ENCODE peak calls at places on chromosomes 3 and 15, in five cellular contexts. One of them, this sample, is unnamed.
A peak's percentile ranks its signal among the peaks of the same experiment; 100 is the strongest.

GRCh38 chr3:12993022-12993622 is 80.1 kb downstream of the IQSEC1 start:
- DNase-seq in SK-N-SH: peak; percentile 63
- DNase-seq in endothelial cell of umbilical vein: no peak
- DNase-seq in GM12878: no peak
- DNase-seq in K562: peak; percentile 70
- DNase-seq in this sample: no peak

GRCh38 chr15:92955706-92956105 is 55.6 kb downstream of the CHD2 start:
- DNase-seq in K562: no peak
- DNase-seq in SK-N-SH: no peak
- DNase-seq in endothelial cell of umbilical vein: no peak
- DNase-seq in GM12878: no peak
- DNase-seq in this sample: no peak

GRCh38 chr3:11391930-11392688 is 119.9 kb downstream of the ATG7 start:
- DNase-seq in GM12878: no peak
- DNase-seq in endothelial cell of umbilical vein: peak; percentile 42
- DNase-seq in SK-N-SH: peak; percentile 70
- DNase-seq in K562: no peak
- DNase-seq in this sample: peak; percentile 61

GRCh38 chr3:151200586-151200985 is 2.4 kb downstream of the GPR171 start:
- DNase-seq in K562: no peak
- DNase-seq in SK-N-SH: no peak
- DNase-seq in endothelial cell of umbilical vein: no peak
- DNase-seq in GM12878: no peak
- DNase-seq in this sample: peak; percentile 8

GRCh38 chr3:50652709-50653108 is 22.0 kb upstream of the DOCK3 start:
- DNase-seq in K562: peak; percentile 42
- DNase-seq in SK-N-SH: peak; percentile 45
- DNase-seq in endothelial cell of umbilical vein: peak; percentile 17
- DNase-seq in GM12878: peak; percentile 5
- DNase-seq in this sample: no peak

GRCh38 chr3:99542771-99543518 is 95.4 kb upstream of the COL8A1 start:
- DNase-seq in endothelial cell of umbilical vein: peak; percentile 68
- DNase-seq in GM12878: no peak
- DNase-seq in K562: no peak
- DNase-seq in SK-N-SH: no peak
- DNase-seq in this sample: no peak

GRCh38 chr3:121545049-121545563 is 682 bp downstream of the POLQ start:
- DNase-seq in GM12878: no peak
- DNase-seq in SK-N-SH: no peak
- DNase-seq in endothelial cell of umbilical vein: no peak
- DNase-seq in K562: no peak
- DNase-seq in this sample: no peak

GRCh38 chr3:8970971-8971589 is 7.8 kb upstream of the RAD18 start:
- DNase-seq in endothelial cell of umbilical vein: peak; percentile 60
- DNase-seq in K562: peak; percentile 80
- DNase-seq in GM12878: no peak
- DNase-seq in SK-N-SH: peak; percentile 69
- DNase-seq in this sample: no peak

GRCh38 chr3:8712045-8712870 is 21.3 kb upstream of the CAV3 start:
- DNase-seq in GM12878: no peak
- DNase-seq in K562: no peak
- DNase-seq in endothelial cell of umbilical vein: no peak
- DNase-seq in SK-N-SH: no peak
- DNase-seq in this sample: no peak

GRCh38 chr15:41513282-41514227 is at the start of gene LTK:
- DNase-seq in K562: peak; percentile 92
- DNase-seq in endothelial cell of umbilical vein: no peak
- DNase-seq in SK-N-SH: peak; percentile 75
- DNase-seq in GM12878: no peak
- DNase-seq in this sample: no peak

GRCh38 chr3:120160050-120160449 is 65.8 kb upstream of the GSK3B start:
- DNase-seq in endothelial cell of umbilical vein: no peak
- DNase-seq in K562: no peak
- DNase-seq in GM12878: no peak
- DNase-seq in SK-N-SH: no peak
- DNase-seq in this sample: peak; percentile 44

GRCh38 chr3:100402150-100402706 is 889 bp downstream of the LNP1 start:
- DNase-seq in K562: no peak
- DNase-seq in endothelial cell of umbilical vein: peak; percentile 50
- DNase-seq in SK-N-SH: peak; percentile 25
- DNase-seq in GM12878: no peak
- DNase-seq in this sample: peak; percentile 87

GRCh38 chr15:92020765-92021164 is 167.3 kb downstream of the SLCO3A1 start:
- DNase-seq in SK-N-SH: no peak
- DNase-seq in endothelial cell of umbilical vein: no peak
- DNase-seq in K562: no peak
- DNase-seq in GM12878: no peak
- DNase-seq in this sample: no peak

GRCh38 chr3:48847053-48847585 is 555 bp downstream of the PRKAR2A start:
- DNase-seq in K562: peak; percentile 73
- DNase-seq in GM12878: no peak
- DNase-seq in SK-N-SH: peak; percentile 79
- DNase-seq in endothelial cell of umbilical vein: peak; percentile 77
- DNase-seq in this sample: no peak
- TF ChIP-seq POLR2AphosphoS5 in K562: no peak
- TF ChIP-seq POLR2AphosphoS5 in GM12878: no peak
- TF ChIP-seq POLR2AphosphoS5 in SK-N-SH: no peak
- TF ChIP-seq POLR2AphosphoS5 in endothelial cell of umbilical vein: no peak
- TF ChIP-seq POLR2AphosphoS5 in this sample: no peak

DNA sequence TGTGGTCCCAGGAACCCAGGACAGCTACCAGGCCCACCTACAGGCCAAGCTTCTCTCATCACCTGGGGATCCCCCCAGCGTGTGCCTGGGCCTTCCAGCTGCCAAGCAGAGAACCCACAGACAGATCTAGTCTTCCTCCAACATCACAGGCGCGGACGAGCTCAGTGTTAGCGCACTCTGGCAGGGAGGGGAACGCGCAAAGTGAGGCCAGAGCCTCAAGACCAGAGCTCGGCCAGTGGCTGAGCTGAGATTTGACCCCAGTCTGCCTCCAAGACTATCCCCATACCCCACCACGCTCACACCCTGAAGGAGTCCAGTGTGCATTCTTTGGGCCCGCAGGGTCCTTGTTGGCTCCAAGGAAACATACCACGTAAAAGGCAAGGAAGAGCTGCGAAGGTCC is 5.1 kb downstream of the MFGE8 start:
- DNase-seq in GM12878: no peak
- DNase-seq in SK-N-SH: no peak
- DNase-seq in K562: no peak
- DNase-seq in endothelial cell of umbilical vein: no peak
- DNase-seq in this sample: no peak
- H3K4me3 ChIP-seq in GM12878: no peak overlapping the region
- H3K4me3 ChIP-seq in SK-N-SH: no peak overlapping the region
- H3K4me3 ChIP-seq in K562: no peak overlapping the region
- H3K4me3 ChIP-seq in endothelial cell of umbilical vein: no peak overlapping the region
- H3K4me3 ChIP-seq in this sample: no peak overlapping the region

GRCh38 chr3:126846316-126846715 is 136.6 kb upstream of the PLXNA1 start:
- DNase-seq in GM12878: no peak
- DNase-seq in SK-N-SH: no peak
- DNase-seq in K562: no peak
- DNase-seq in endothelial cell of umbilical vein: no peak
- DNase-seq in this sample: no peak

GRCh38 chr3:126848991-126849390 is 133.9 kb upstream of the PLXNA1 start:
- DNase-seq in SK-N-SH: no peak
- DNase-seq in GM12878: no peak
- DNase-seq in K562: no peak
- DNase-seq in endothelial cell of umbilical vein: no peak
- DNase-seq in this sample: no peak

GRCh38 chr3:126849768-126850167 is 133.1 kb upstream of the PLXNA1 start:
- DNase-seq in K562: no peak
- DNase-seq in GM12878: no peak
- DNase-seq in SK-N-SH: no peak
- DNase-seq in endothelial cell of umbilical vein: no peak
- DNase-seq in this sample: no peak

GRCh38 chr3:126847061-126847460 is 135.9 kb upstream of the PLXNA1 start:
- DNase-seq in endothelial cell of umbilical vein: no peak
- DNase-seq in SK-N-SH: no peak
- DNase-seq in K562: no peak
- DNase-seq in GM12878: no peak
- DNase-seq in this sample: no peak

DNA sequence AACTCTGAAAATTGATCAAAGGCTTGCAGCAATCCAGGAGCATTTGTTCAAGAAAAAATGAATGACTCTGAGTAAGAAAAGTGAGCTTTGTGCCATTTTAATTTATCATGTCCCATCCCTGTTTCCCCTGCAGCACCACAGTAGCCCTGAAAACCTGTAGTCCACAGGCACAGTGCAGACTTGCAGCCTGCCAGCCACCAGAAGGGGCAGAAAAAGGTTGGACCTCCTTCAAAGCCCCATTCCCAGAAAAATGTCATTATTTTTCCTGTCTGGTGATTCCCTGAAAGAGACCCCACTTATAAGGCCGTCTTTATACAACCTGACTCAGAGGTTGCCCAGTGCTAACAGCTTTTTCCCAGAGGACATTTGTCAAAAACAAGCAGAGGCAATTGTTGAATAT is 137.0 kb upstream of the PLXNA1 start:
- DNase-seq in K562: no peak
- DNase-seq in endothelial cell of umbilical vein: no peak
- DNase-seq in SK-N-SH: no peak
- DNase-seq in GM12878: no peak
- DNase-seq in this sample: no peak
- H3K9ac ChIP-seq in K562: no peak overlapping the region
- H3K9ac ChIP-seq in endothelial cell of umbilical vein: no peak overlapping the region
- H3K9ac ChIP-seq in SK-N-SH: no peak overlapping the region
- H3K9ac ChIP-seq in GM12878: no peak overlapping the region
- H3K9ac ChIP-seq in this sample: no peak overlapping the region

DNA sequence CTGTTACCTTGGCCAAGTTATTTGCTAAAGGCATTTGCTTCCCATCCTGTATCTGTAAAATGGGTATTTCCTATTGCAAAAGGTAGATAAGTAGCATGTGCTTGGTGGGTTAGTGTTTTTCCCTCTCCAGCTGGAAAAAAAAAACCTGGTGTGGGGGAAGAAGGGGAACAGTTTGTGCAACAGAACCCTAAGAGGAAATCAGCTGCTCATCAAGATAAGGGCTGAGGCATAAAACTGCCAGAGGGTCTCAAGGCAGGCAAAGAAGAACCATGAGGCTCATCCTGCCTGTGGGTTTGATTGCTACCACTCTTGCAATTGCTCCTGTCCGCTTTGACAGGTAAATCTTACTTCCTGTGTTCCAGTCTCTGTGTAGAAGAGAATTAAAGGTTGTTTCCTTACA is at the start of gene CPA3:
- DNase-seq in K562: no peak
- DNase-seq in endothelial cell of umbilical vein: no peak
- DNase-seq in GM12878: no peak
- DNase-seq in SK-N-SH: no peak
- DNase-seq in this sample: no peak
- TF ChIP-seq POLR2AphosphoS5 in K562: no peak
- TF ChIP-seq POLR2AphosphoS5 in endothelial cell of umbilical vein: no peak
- TF ChIP-seq POLR2AphosphoS5 in GM12878: no peak
- TF ChIP-seq POLR2AphosphoS5 in SK-N-SH: no peak
- TF ChIP-seq POLR2AphosphoS5 in this sample: no peak

GRCh38 chr15:64089553-64090280 is 3.9 kb downstream of the CIAO2A start:
- DNase-seq in SK-N-SH: no peak
- DNase-seq in GM12878: peak; percentile 68
- DNase-seq in endothelial cell of umbilical vein: no peak
- DNase-seq in K562: no peak
- DNase-seq in this sample: no peak

GRCh38 chr15:64092864-64093626 is 593 bp downstream of the CIAO2A start:
- DNase-seq in K562: peak; percentile 53
- DNase-seq in SK-N-SH: peak; percentile 57
- DNase-seq in endothelial cell of umbilical vein: peak; percentile 65
- DNase-seq in GM12878: no peak
- DNase-seq in this sample: no peak

GRCh38 chr15:64093627-64094417 is at the start of gene CIAO2A:
- DNase-seq in K562: peak; percentile 85
- DNase-seq in SK-N-SH: peak; percentile 81
- DNase-seq in endothelial cell of umbilical vein: peak; percentile 99
- DNase-seq in GM12878: peak; percentile 99
- DNase-seq in this sample: peak; percentile 96

GRCh38 chr15:64090527-64090926 is 3.1 kb downstream of the CIAO2A start:
- DNase-seq in GM12878: no peak
- DNase-seq in endothelial cell of umbilical vein: no peak
- DNase-seq in SK-N-SH: no peak
- DNase-seq in K562: no peak
- DNase-seq in this sample: no peak

DNA sequence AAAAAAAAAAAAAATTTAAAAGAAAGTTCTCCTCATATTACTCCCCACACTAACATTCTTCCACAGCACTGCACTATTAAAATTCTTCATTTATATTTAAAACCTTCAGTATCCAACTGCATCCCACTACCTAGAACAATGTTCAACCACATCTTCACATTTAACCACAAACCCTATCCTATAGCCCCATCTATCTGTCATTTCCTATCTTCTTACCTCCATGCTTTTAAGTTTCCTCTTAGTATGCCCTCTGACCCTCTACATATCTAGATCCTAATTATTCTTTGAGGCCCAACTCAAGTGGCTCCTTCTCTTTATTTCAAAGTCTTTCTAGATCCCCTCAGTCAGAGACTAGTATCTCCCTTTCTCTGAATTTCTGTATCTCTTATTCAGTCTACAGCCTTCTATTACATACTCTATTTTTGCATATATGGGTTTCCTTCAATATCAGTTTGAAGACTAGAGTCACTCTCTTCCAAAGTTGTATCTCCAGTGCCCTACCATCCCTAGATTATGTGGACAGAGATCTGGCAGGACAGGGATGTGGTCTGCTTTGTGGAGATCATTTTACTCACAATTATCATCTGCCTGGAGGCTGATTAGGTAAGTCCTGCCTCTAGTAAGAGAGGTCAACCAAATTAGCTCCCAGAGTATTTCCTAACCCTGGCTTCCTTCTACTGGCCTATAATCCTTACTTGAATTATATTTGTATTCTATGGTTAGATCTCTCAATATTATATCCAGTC is 1.4 kb downstream of the CIAO2A start:
- DNase-seq in GM12878: no peak
- DNase-seq in K562: peak; percentile 28
- DNase-seq in endothelial cell of umbilical vein: no peak
- DNase-seq in SK-N-SH: no peak
- DNase-seq in this sample: no peak
- H3K4me3 ChIP-seq in GM12878: peak overlapping the region; percentile 96
- H3K4me3 ChIP-seq in K562: peak overlapping the region; percentile 81
- H3K4me3 ChIP-seq in endothelial cell of umbilical vein: peak overlapping the region; percentile 87
- H3K4me3 ChIP-seq in SK-N-SH: peak overlapping the region; percentile 91
- H3K4me3 ChIP-seq in this sample: peak overlapping the region; percentile 82

GRCh38 chr15:89578146-89578545 is 2.9 kb downstream of the TICRR start:
- DNase-seq in SK-N-SH: no peak
- DNase-seq in K562: no peak
- DNase-seq in endothelial cell of umbilical vein: no peak
- DNase-seq in GM12878: no peak
- DNase-seq in this sample: no peak
- H3K9ac ChIP-seq in SK-N-SH: no peak overlapping the region
- H3K9ac ChIP-seq in K562: peak overlapping the region; percentile 91
- H3K9ac ChIP-seq in endothelial cell of umbilical vein: peak overlapping the region; percentile 13
- H3K9ac ChIP-seq in GM12878: peak overlapping the region; percentile 64
- H3K9ac ChIP-seq in this sample: peak overlapping the region; percentile 83